ENCODE peak calls at places on chromosomes 13 and 19, in nine cellular contexts. W, Z, E, M, A, V, F, T and Q are unnamed samples.

GRCh38 chr13:90867336-90867683 is 480.2 kb upstream of the MIR17HG start:
- DNase-seq in M (peak), W (peak), E (peak), F (peak), V (peak), T (peak), A (peak), Z (peak), Q (peak)

GRCh38 chr13:64488731-64489130 is 2741.4 kb downstream of the PCDH9 start:
- DNase-seq in V (no peak), Z (no peak), E (no peak), A (no peak), T (no peak), W (no peak), M (no peak), F (no peak), Q (no peak)

GRCh38 chr13:26707122-26708006 is 53.2 kb downstream of the GPR12 start:
- DNase-seq in W (no peak), V (peak), T (no peak), E (peak), F (peak), Z (peak), A (no peak), M (no peak), Q (no peak)

GRCh38 chr13:114231886-114232285 is 2.8 kb upstream of the CDC16 start:
- DNase-seq in W (no peak), E (no peak), F (no peak), A (no peak), V (no peak), M (no peak), Z (no peak), T (no peak), Q (no peak)

GRCh38 chr19:35736913-35737886 is 5.1 kb downstream of the IGFLR1 start:
- DNase-seq in A (no peak), V (no peak), F (no peak), M (no peak), W (no peak), E (no peak), Z (no peak), T (no peak), Q (no peak)

GRCh38 chr13:46648166-46648607 is 95.2 kb downstream of the LRCH1 start:
- DNase-seq in E (no peak), A (no peak), T (no peak), V (peak), Z (no peak), F (peak), W (no peak), M (no peak), Q (no peak)

GRCh38 chr13:44818428-44818827 is 170.8 kb downstream of the NUFIP1 start:
- DNase-seq in A (no peak), W (no peak), T (no peak), F (no peak), V (peak), Z (no peak), E (peak), M (no peak), Q (no peak)

GRCh38 chr19:23817519-23817918 is 58.8 kb upstream of the ZNF681 start:
- DNase-seq in Z (no peak), A (no peak), M (no peak), T (no peak), E (no peak), W (no peak), F (no peak), V (peak), Q (no peak)

GRCh38 chr19:37845932-37846331 is 60.5 kb downstream of the WDR87 start:
- DNase-seq in A (no peak), E (no peak), V (no peak), Z (no peak), M (no peak), W (no peak), F (no peak), T (no peak), Q (no peak)

GRCh38 chr19:58279042-58279924 is 528 bp downstream of the ZNF8 start:
- DNase-seq in E (peak), A (peak), W (peak), Z (peak), T (peak), M (peak), V (peak), F (peak), Q (peak)

GRCh38 chr13:45055198-45055901 is 65.0 kb upstream of the GTF2F2 start:
- DNase-seq in F (no peak), A (no peak), T (no peak), E (peak), Z (no peak), W (no peak), M (no peak), V (no peak), Q (no peak)

GRCh38 chr19:19538767-19539166 is 702 bp downstream of the CILP2 start:
- DNase-seq in E (no peak), V (no peak), T (no peak), M (no peak), Z (no peak), F (no peak), W (no peak), A (no peak), Q (no peak)

GRCh38 chr19:48969276-48970138 is 4.4 kb downstream of the FTL start:
- DNase-seq in F (no peak), W (no peak), A (no peak), E (no peak), Z (no peak), M (no peak), V (peak), T (peak), Q (no peak)

GRCh38 chr13:109205315-109205714 is 575.9 kb downstream of the MYO16 start:
- DNase-seq in E (no peak), W (no peak), F (no peak), T (no peak), Z (no peak), M (no peak), V (no peak), A (no peak), Q (no peak)

GRCh38 chr13:75432045-75432444 is 49.9 kb downstream of the TBC1D4 start:
- DNase-seq in E (no peak), F (no peak), W (no peak), A (no peak), T (no peak), Z (no peak), M (no peak), V (no peak), Q (no peak)

GRCh38 chr19:39778763-39779162 is at the start of gene LEUTX:
- DNase-seq in E (no peak), M (no peak), T (no peak), V (no peak), F (no peak), A (no peak), W (no peak), Z (no peak), Q (no peak)

GRCh38 chr19:46692918-46693722 is 23.8 kb downstream of the PRKD2 start:
- DNase-seq in E (no peak), Z (no peak), A (no peak), T (no peak), F (no peak), W (no peak), M (no peak), V (no peak), Q (no peak)

GRCh38 chr19:40314646-40315045 is 29.5 kb upstream of the AKT2 start:
- DNase-seq in W (no peak), A (no peak), Z (no peak), T (no peak), F (no peak), M (no peak), E (no peak), V (no peak), Q (no peak)

GRCh38 chr19:48925240-48925843 is 8.2 kb upstream of the DHDH start:
- DNase-seq in Z (no peak), T (no peak), M (no peak), F (no peak), V (no peak), W (no peak), E (peak), A (no peak), Q (no peak)

DNA sequence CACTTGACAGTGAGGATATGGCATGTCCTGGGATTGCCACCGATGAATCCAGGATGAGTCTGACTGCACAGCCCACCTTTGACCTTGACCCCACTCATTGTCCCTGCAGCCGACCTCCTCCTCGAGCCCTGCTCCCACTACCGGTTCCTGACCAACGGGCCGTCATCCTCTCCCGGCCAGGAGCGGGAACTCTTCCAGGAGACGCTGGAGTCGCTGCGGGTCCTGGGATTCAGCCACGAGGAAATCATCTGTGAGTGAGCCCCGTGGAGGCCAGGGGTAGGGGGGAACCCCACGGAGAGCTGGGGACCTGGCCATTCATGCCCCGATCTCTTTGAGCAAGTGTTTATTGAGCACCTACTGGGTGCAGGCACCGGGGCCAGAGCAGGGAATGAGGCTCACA is 28.4 kb downstream of the MYH14 start:
- DNase-seq in W (no peak), A (no peak), M (no peak), F (no peak), E (no peak), T (no peak), V (no peak), Z (no peak), Q (no peak)
- TF ChIP-seq CTCF in W (no peak), A (no peak), M (no peak), F (no peak), E (no peak), T (no peak), V (no peak), Z (no peak), Q (no peak)

DNA sequence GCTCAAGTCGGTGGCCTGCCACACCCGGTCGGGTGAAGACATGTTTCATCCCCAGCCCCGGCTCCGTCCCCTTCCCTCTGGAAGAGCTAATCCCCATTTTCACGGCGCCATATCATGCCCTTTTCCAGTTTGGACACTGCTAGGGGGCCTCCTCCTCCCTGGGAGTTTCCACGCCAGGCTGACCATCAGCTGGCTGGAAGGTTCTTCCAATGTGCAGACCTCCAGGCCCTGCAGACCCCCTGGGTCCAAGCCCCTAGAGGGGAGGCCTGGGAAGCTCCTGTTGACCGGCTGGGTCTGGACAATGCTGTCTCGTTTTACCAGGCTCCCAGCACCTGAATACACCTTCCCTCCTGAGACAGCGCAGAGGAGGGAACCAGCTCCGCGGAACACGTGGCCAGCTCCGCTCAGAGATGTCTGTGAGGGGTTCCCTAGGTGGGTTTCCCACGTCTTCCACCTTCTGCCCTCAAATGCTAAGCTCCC is 44.7 kb upstream of the RANBP3 start:
- DNase-seq in T (no peak), V (no peak), F (no peak), A (no peak), W (no peak), Z (no peak), E (no peak), M (no peak), Q (no peak)
- TF ChIP-seq CTCF in T (no peak), V (no peak), F (peak), A (no peak), W (no peak), Z (no peak), E (peak), M (peak), Q (no peak)

GRCh38 chr13:99935772-99936171 is 35.8 kb downstream of the ZIC5 start:
- DNase-seq in V (no peak), A (no peak), E (no peak), F (no peak), W (no peak), Z (no peak), M (no peak), T (no peak), Q (no peak)
- TF ChIP-seq CTCF in V (peak), A (no peak), E (no peak), F (no peak), W (no peak), Z (no peak), M (no peak), T (no peak), Q (no peak)

DNA sequence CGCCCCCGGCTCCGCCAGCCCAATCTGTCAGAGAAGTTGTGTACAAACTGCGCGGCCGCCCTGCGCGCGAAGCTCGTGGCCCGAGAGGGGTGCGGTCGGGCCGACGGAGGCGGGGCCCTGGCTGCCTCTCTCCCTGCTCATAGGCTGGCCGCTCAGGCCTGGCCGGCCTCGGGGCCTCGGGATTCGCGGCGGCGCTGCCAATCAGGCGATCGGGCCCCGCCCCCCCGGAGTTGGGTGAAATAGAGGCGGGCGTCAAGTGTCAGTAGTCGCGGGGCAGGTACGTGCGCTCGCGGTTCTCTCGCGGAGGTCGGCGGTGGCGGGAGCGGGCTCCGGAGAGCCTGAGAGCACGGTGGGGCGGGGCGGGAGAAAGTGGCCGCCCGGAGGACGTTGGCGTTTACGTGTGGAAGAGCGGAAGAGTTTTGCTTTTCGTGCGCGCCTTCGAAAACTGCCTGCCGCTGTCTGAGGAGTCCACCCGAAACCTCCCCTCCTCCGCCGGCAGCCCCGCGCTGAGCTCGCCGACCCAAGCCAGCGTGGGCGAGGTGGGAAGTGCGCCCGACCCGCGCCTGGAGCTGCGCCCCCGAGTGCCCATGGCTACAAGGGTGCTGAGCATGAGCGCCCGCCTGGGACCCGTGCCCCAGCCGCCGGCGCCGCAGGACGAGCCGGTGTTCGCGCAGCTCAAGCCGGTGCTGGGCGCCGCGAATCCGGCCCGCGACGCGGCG is at the start of gene KLF5:
- DNase-seq in T (peak), F (peak), M (peak), A (peak), V (peak), W (peak), E (peak), Z (peak), Q (peak)
- TF ChIP-seq CTCF in T (peak), F (no peak), M (peak), A (no peak), V (no peak), W (no peak), E (no peak), Z (no peak), Q (no peak)

DNA sequence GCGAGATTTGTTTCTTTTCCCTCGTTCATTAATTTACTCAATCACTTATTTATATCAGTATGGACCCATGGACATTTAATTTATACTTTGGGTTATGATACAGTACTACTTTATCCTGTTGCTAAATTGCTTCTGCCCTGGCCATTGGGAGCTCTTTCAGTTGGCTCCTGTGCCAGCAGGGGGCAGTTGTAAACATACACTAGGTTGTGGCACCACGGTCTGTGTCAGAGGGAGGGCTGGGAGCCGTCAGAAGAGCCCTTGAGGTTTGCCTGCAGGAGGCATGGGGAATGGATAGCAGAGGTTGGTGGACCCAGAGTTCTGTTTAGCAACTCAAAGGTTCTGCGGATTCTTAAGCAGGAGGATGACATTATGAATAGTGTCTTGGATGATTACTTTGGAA is 94.3 kb downstream of the ERCC5 start:
- DNase-seq in W (no peak), Z (no peak), T (no peak), V (peak), F (no peak), M (no peak), A (no peak), E (no peak), Q (no peak)
- TF ChIP-seq CTCF in W (no peak), Z (no peak), T (no peak), V (peak), F (no peak), M (no peak), A (no peak), E (no peak), Q (no peak)

DNA sequence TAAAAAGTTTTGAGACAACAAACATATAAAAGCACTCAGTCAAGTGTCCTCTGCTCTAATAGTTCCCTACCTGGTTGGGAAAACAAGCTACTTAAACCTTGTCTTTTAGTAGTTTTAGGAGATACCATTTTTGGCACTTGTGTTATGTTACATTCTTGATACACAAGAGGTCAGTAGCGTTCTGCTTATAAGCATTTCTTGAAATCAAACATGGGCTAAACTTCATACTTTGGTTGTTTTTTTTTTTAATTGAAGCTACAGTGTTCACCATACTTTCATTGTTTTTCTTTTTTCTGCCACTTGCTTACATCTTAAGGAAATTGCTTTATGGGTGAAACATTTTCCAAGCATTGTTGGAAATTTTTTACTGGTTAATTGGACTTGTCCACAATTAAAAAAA is 12.9 kb downstream of the NHLRC3 start:
- DNase-seq in V (no peak), M (no peak), E (peak), Z (no peak), F (no peak), T (no peak), W (no peak), A (no peak), Q (no peak)
- TF ChIP-seq CTCF in V (peak), M (peak), E (peak), Z (peak), F (peak), T (peak), W (peak), A (no peak), Q (peak)

DNA sequence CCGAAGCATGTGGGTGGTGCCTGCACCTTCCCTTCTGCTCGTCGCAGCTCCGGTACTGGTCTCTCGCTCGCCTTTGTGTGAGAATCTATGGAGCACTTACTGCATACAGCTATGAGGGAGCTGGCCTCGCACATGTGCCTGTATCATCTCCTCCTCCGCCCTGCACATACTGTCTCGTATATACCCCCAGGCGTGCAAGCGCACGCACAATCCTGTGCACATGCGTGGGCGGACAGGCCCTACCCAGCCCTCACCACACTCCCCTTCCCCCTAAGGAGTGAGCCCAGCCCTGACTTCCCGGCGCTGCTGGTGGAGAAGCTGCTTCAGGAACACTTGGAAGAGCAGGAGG is 8.7 kb downstream of the PIK3R2 start:
- DNase-seq in T (no peak), F (no peak), W (no peak), E (no peak), Z (no peak), V (no peak), M (no peak), A (no peak), Q (no peak)
- TF ChIP-seq CTCF in T (no peak), F (no peak), W (no peak), E (no peak), Z (no peak), V (no peak), M (no peak), A (no peak), Q (no peak)

DNA sequence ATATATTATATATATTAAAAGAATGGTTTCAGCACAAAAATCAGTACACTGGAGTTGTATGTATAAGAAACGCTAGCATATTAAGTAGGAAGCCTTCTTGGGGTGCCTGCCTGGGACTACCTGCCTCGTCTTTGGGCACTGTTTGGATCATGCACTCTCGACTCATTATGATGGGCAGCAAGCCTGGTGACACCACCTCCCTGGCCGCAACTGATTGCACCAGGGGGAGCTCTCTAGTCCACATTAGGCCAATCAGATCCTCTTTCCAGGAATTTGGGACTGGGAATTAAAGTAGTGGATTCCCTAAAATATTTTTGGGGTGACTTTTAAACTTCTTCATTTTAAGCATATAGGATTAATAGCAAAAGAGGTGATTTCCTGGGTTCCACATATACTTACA is 56.0 kb upstream of the RGCC start:
- DNase-seq in T (no peak), V (peak), M (no peak), E (no peak), Z (no peak), F (no peak), A (no peak), W (no peak), Q (no peak)
- TF ChIP-seq CTCF in T (no peak), V (peak), M (no peak), E (no peak), Z (no peak), F (no peak), A (no peak), W (no peak), Q (no peak)

DNA sequence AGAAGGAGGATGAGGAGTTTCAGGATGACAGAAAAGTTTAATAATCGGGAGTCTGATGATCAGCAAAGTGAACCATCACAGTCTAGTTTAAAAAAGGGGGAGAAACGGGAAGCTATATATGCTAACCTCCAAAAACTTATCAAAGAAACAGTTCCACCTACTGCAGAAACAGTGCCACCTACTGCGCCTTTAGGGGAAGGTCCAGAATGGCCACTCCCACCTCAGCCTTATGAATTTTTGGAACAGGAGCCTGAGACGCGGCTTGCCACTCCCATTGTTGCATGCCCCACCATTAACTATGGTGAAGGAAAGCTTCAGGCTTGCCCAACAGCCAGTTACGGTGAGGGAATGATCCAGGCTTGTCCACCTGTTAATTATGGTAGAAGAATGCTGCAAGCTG is 929.0 kb downstream of the SLITRK6 start:
- DNase-seq in E (no peak), V (peak), A (no peak), T (no peak), Z (no peak), W (no peak), F (no peak), M (no peak), Q (no peak)
- TF ChIP-seq CTCF in E (no peak), V (peak), A (no peak), T (no peak), Z (no peak), W (no peak), F (peak), M (no peak), Q (peak)

GRCh38 chr19:2043864-2044708 is 7.0 kb downstream of the MKNK2 start:
- DNase-seq in M (no peak), E (no peak), V (no peak), W (peak), Z (no peak), A (no peak), T (peak), F (no peak), Q (no peak)
- TF ChIP-seq CTCF in M (no peak), E (no peak), V (no peak), W (no peak), Z (no peak), A (no peak), T (no peak), F (no peak), Q (no peak)